ENCODE peak calls at places on chromosomes 6 and 20, in eight cellular contexts. R, E, A, K, B, O, H and N are unnamed samples.

GRCh38 chr20:34713194-34713943 is 9.2 kb downstream of the TP53INP2 start:
- DNase-seq in R (peak), E (no peak), A (no peak), K (no peak), B (peak), O (peak), H (no peak), N (no peak)

GRCh38 chr20:21503345-21503744 is 10.5 kb downstream of the NKX2-2 start:
- DNase-seq in R (peak), E (no peak), A (no peak), K (no peak), B (peak), O (no peak), H (no peak), N (no peak)

GRCh38 chr20:57797401-57797800 is 87.6 kb upstream of the PMEPA1 start:
- DNase-seq in R (no peak), E (no peak), A (no peak), K (no peak), B (no peak), O (no peak), H (no peak), N (no peak)

GRCh38 chr6:116945809-116946208 is 68.8 kb downstream of the RFX6 start:
- DNase-seq in R (peak), E (no peak), A (no peak), K (no peak), B (peak), O (no peak), H (no peak), N (no peak)

GRCh38 chr20:49646126-49646525 is 67.6 kb downstream of the B4GALT5 start:
- DNase-seq in R (peak), E (no peak), A (no peak), K (no peak), B (peak), O (no peak), H (no peak), N (no peak)

GRCh38 chr6:16885411-16886160 is 124.3 kb upstream of the ATXN1 start:
- DNase-seq in R (no peak), E (no peak), A (no peak), K (peak), B (no peak), O (no peak), H (no peak), N (no peak)

GRCh38 chr6:114707081-114707480 is 364.3 kb upstream of the HS3ST5 start:
- DNase-seq in R (no peak), E (no peak), A (no peak), K (peak), B (no peak), O (no peak), H (no peak), N (no peak)

GRCh38 chr20:51660741-51661608 is 107.2 kb downstream of the ATP9A start:
- DNase-seq in R (peak), E (no peak), A (no peak), K (no peak), B (peak), O (no peak), H (no peak), N (no peak)

GRCh38 chr6:123811378-123811777 is 7.7 kb downstream of the NKAIN2 start:
- DNase-seq in R (no peak), E (no peak), A (no peak), K (no peak), B (no peak), O (no peak), H (no peak), N (no peak)